ENCODE peak calls at places on chromosomes 2 and 18, in four cellular contexts. T is ovary, S is body of pancreas, L is GM20000. N is an unnamed sample.

GRCh38 chr2:151280276-151280675 is 9.2 kb downstream of the NMI start:
- DNase-seq in T (no peak), S (no peak), L (no peak), N (no peak)

GRCh38 chr18:77635441-77635840 is 385.8 kb downstream of the GALR1 start:
- DNase-seq in T (peak; percentile 56), S (no peak), L (no peak), N (peak; percentile 37)

GRCh38 chr18:75036941-75037516 is 171.9 kb downstream of the PTGR3 start:
- DNase-seq in T (no peak), S (no peak), L (no peak), N (no peak)

GRCh38 chr2:147632193-147632592 is 212.6 kb upstream of the ACVR2A start:
- DNase-seq in T (no peak), S (no peak), L (no peak), N (no peak)

GRCh38 chr18:49319590-49319989 is 140.9 kb downstream of the DYM start:
- DNase-seq in T (no peak), S (no peak), L (no peak), N (no peak)

GRCh38 chr2:98454500-98455235 is 10.0 kb downstream of the INPP4A start:
- DNase-seq in T (no peak), S (no peak), L (peak; percentile 74), N (no peak)

GRCh38 chr18:76209597-76209996 is 285.4 kb downstream of the ZNF516 start:
- DNase-seq in T (no peak), S (no peak), L (no peak), N (no peak)

GRCh38 chr18:11176416-11176815 is 27.0 kb upstream of the PIEZO2 start:
- DNase-seq in T (no peak), S (no peak), L (no peak), N (no peak)

GRCh38 chr2:99348173-99348572 is 11.0 kb downstream of the EIF5B start:
- DNase-seq in T (no peak), S (no peak), L (peak; percentile 38), N (no peak)

GRCh38 chr2:199594443-199594842 is 136.7 kb upstream of the SATB2 start:
- DNase-seq in T (no peak), S (no peak), L (no peak), N (no peak)

GRCh38 chr2:102753563-102754159 is 8.2 kb upstream of the TMEM182 start:
- DNase-seq in T (no peak), S (peak; percentile 20), L (peak; percentile 28), N (no peak)

GRCh38 chr2:156845806-156846558 is 409.8 kb downstream of the GPD2 start:
- DNase-seq in T (no peak), S (no peak), L (no peak), N (no peak)

GRCh38 chr2:6580982-6581381 is 284.7 kb downstream of the CMPK2 start:
- DNase-seq in T (no peak), S (no peak), L (no peak), N (no peak)

GRCh38 chr18:6370886-6371635 is 43.6 kb downstream of the L3MBTL4 start:
- DNase-seq in T (peak; percentile 36), S (peak; percentile 69), L (no peak), N (no peak)

GRCh38 chr2:233386382-233387041 is 32.2 kb downstream of the DGKD start:
- DNase-seq in T (peak; percentile 46), S (no peak), L (no peak), N (peak; percentile 56)

GRCh38 chr2:137231616-137232015 is 466.3 kb downstream of the THSD7B start:
- DNase-seq in T (no peak), S (no peak), L (no peak), N (no peak)

GRCh38 chr2:41234093-41234492 is 782.2 kb upstream of the SLC8A1 start:
- DNase-seq in T (no peak), S (no peak), L (no peak), N (no peak)

GRCh38 chr18:62339106-62339988 is 14.2 kb downstream of the TNFRSF11A start:
- DNase-seq in T (no peak), S (no peak), L (no peak), N (no peak)

GRCh38 chr2:197866449-197866848 is 62.1 kb downstream of the PLCL1 start:
- DNase-seq in T (no peak), S (no peak), L (no peak), N (no peak)

GRCh38 chr2:151670346-151670745 is 63.9 kb downstream of the NEB start:
- DNase-seq in T (no peak), S (no peak), L (no peak), N (no peak)

GRCh38 chr2:42410732-42411514 is 49.9 kb upstream of the COX7A2L start:
- DNase-seq in T (no peak), S (no peak), L (no peak), N (no peak)

GRCh38 chr2:128324897-128325410 is 6.3 kb upstream of the HS6ST1 start:
- DNase-seq in T (no peak), S (peak; percentile 8), L (no peak), N (no peak)

GRCh38 chr2:161414385-161415040 is 1.6 kb upstream of the TBR1 start:
- DNase-seq in T (no peak), S (no peak), L (peak; percentile 56), N (peak; percentile 70)

GRCh38 chr18:14074187-14074586 is 58.0 kb downstream of the ZNF519 start:
- DNase-seq in T (no peak), S (no peak), L (no peak), N (no peak)

GRCh38 chr18:6414118-6414722 is 491 bp downstream of the L3MBTL4 start:
- DNase-seq in T (peak; percentile 81), S (peak; percentile 75), L (peak; percentile 97), N (peak; percentile 70)

GRCh38 chr2:162732946-162733698 is 105.4 kb downstream of the KCNH7 start:
- DNase-seq in T (no peak), S (peak; percentile 47), L (no peak), N (no peak)

GRCh38 chr2:239879423-239880084 is 145.6 kb downstream of the NDUFA10 start:
- DNase-seq in T (no peak), S (no peak), L (no peak), N (no peak)

GRCh38 chr2:105802587-105802986 is 57.9 kb downstream of the NCK2 start:
- DNase-seq in T (no peak), S (no peak), L (peak; percentile 38), N (no peak)

GRCh38 chr2:217992061-217992460 is 10.7 kb downstream of the TNS1 start:
- DNase-seq in T (no peak), S (no peak), L (no peak), N (no peak)

GRCh38 chr2:217994776-217995274 is 8.0 kb downstream of the TNS1 start:
- DNase-seq in T (no peak), S (peak; percentile 67), L (no peak), N (peak; percentile 32)

GRCh38 chr2:217995741-217996141 is 7.1 kb downstream of the TNS1 start:
- DNase-seq in T (peak; percentile 82), S (peak; percentile 65), L (no peak), N (peak; percentile 77)

GRCh38 chr2:217993055-217993645 is 9.6 kb downstream of the TNS1 start:
- DNase-seq in T (no peak), S (no peak), L (no peak), N (no peak)

GRCh38 chr2:217993817-217994459 is 8.9 kb downstream of the TNS1 start:
- DNase-seq in T (peak; percentile 80), S (peak; percentile 83), L (peak; percentile 75), N (no peak)
- TF ChIP-seq CTCF in T (peak; percentile 58), S (peak; percentile 86), L (peak; percentile 70), N (peak; percentile 82)

GRCh38 chr2:237152361-237152760 is 66.7 kb downstream of the COPS8 start:
- DNase-seq in T (no peak), S (no peak), L (no peak), N (no peak)

GRCh38 chr2:237156857-237157550 is 71.3 kb downstream of the COPS8 start:
- DNase-seq in T (no peak), S (no peak), L (no peak), N (no peak)

GRCh38 chr2:237156131-237156856 is 70.6 kb downstream of the COPS8 start:
- DNase-seq in T (peak; percentile 70), S (no peak), L (no peak), N (peak; percentile 54)

GRCh38 chr2:237154894-237155851 is 69.5 kb downstream of the COPS8 start:
- DNase-seq in T (no peak), S (no peak), L (peak; percentile 51), N (no peak)

DNA sequence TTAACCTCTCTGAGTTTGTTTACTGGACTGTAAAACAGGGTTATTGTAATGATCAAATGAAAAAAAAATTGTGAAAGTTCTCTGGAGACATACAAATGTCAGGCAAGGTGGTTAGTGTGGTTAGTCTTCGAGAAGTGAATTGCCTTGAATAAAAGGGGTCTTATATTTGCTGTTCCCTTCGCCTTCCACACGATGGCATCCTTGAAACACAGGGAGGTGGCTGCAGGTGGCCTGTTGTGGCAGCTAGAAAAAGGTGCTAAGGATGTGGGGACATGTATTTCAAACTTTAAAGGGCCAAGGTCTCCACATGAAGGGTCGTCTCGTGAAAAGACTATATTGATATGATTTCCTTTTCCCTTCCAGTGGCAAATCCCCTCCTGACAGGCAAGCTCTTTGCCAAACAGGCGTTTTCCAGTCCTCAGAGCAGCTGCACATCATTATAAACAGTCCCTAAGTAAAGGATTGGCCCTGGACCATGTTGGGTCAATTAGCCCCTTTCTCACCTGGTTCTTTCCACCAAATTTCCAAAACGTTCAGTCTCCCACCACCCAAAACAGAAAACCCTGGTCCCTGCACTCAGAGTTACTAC is 68.5 kb downstream of the COPS8 start:
- DNase-seq in T (peak; percentile 63), S (peak; percentile 35), L (peak; percentile 69), N (no peak)
- TF ChIP-seq CTCF in T (peak; percentile 78), S (peak; percentile 43), L (peak; percentile 84), N (peak; percentile 45)

DNA sequence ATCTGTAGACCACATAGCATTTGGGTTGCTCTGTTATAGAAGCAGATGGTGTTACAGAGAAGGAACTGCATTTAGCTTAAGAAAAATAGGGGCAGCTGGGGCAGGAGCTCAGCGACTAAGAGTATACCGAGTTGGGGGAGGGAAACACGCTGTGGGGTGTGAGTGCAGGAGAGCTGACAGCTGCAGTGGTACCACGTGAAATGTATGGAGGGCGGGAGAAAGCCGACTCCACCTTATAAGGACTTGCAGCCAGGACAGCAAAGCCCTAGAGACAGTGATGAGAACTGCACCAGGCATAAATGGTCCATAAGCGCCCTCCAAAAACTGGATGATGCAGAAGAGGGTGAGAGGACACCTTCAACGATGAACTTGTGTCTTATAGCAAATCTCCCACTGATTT is 237.6 kb downstream of the PRKCE start:
- DNase-seq in T (no peak), S (peak; percentile 43), L (peak; percentile 82), N (peak; percentile 66)
- TF ChIP-seq CTCF in T (no peak), S (no peak), L (no peak), N (peak; percentile 19)

DNA sequence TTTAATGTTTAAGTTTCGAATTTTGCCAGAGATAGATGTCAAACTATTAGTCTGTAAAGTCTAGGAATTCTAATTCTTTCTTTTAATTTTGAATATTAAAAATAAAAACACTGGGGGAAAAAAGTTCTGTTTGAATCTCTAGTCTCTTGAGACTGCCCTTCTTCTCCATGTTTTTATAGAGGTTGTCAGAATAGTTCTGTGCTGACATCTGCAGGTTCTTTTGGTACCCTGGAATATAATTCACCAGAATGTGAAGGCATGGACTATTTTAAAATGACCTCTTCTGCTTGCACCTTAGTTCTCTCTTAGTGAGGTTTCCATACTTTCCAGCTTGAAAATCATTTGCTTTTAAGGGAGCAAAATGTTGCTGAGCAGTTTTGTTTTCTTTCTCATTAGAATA is 121.0 kb upstream of the MSTN start:
- DNase-seq in T (no peak), S (no peak), L (no peak), N (no peak)
- TF ChIP-seq CTCF in T (no peak), S (no peak), L (no peak), N (no peak)

DNA sequence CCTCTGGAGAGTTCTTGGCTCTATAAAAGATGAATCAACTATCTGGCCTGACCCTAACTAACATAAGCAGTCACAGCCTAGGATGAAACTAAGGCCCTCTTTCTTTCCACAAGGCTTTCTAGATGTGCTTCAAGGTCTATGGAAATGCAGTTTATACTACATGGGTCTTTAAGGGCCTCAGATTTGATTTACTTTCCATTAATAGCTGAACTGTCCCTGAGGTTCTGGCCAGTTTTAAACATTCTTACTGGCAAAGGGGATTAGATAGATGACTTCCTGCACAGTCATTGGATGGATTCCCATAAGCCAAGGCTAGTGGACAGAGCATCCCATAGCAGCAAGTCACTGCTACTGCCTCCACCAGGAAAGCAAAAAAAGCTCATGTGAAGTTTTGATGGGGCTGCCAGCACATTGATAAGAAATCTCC is 38.1 kb upstream of the LCLAT1 start:
- DNase-seq in T (no peak), S (no peak), L (no peak), N (no peak)
- TF ChIP-seq CTCF in T (no peak), S (no peak), L (no peak), N (peak; percentile 33)